ENCODE peak calls at places on chromosomes 6 and 20, in five cellular contexts. I is AG04450, P is bronchial epithelial cell, G is dorsolateral prefrontal cortex, C is psoas muscle. V is an unnamed sample.

GRCh38 chr6:3850451-3851203 is 1.5 kb downstream of the FAM50B start:
- DNase-seq in I (no peak), P (no peak), G (no peak), C (no peak), V (no peak)

GRCh38 chr6:67112120-67112519 is 1405.1 kb upstream of the EYS start:
- DNase-seq in I (no peak), P (no peak), G (no peak), C (no peak), V (no peak)

GRCh38 chr6:69584913-69585729 is 211.7 kb downstream of the LMBRD1 start:
- DNase-seq in I (no peak), P (no peak), G (peak; percentile 72), C (no peak), V (no peak)

GRCh38 chr6:158170656-158171081 is 2.5 kb downstream of the GTF2H5 start:
- DNase-seq in I (peak; percentile 63), P (peak; percentile 53), G (no peak), C (no peak), V (no peak)

GRCh38 chr20:36856691-36857635 is 19.0 kb upstream of the TLDC2 start:
- DNase-seq in I (no peak), P (no peak), G (no peak), C (no peak), V (no peak)

GRCh38 chr20:14878676-14879019 is 541.2 kb upstream of the FLRT3 start:
- DNase-seq in I (no peak), P (no peak), G (no peak), C (no peak), V (no peak)

GRCh38 chr6:76814496-76815458 is 648.5 kb downstream of the HTR1B start:
- DNase-seq in I (no peak), P (no peak), G (no peak), C (no peak), V (no peak)

GRCh38 chr6:142871910-142872331 is 73.1 kb downstream of the HIVEP2 start:
- DNase-seq in I (peak; percentile 38), P (peak; percentile 93), G (no peak), C (no peak), V (no peak)

GRCh38 chr20:371755-372542 is 8.6 kb upstream of the TRIB3 start:
- DNase-seq in I (no peak), P (peak; percentile 85), G (no peak), C (peak; percentile 85), V (no peak)

GRCh38 chr20:63491078-63491477 is 7.8 kb downstream of the EEF1A2 start:
- DNase-seq in I (no peak), P (no peak), G (no peak), C (no peak), V (no peak)

GRCh38 chr6:1436334-1437306 is 47.2 kb downstream of the FOXF2 start:
- DNase-seq in I (peak; percentile 36), P (peak; percentile 61), G (peak; percentile 45), C (no peak), V (no peak)

GRCh38 chr20:51128198-51128597 is 105.3 kb upstream of the KCNG1 start:
- DNase-seq in I (peak; percentile 77), P (peak; percentile 89), G (no peak), C (no peak), V (no peak)

DNA sequence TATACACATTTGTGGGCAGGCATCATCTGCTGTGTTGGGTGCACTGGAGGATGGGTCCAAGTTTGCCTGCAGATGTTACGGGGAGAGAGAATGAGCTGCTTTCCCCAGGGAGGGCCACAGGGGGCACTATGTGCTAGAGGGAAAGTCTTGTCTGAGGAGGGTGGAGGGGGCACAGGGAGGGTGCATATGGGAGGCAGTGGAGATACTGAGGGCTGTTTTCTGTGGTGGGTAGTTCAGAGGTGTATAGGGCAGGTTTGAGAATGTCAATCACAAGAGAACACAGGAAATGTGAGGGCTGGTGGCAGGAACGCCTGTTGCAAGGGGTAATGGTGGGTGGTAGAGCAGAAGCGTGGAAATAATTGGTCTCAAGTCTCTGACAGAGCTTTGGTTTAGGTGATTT is 7.7 kb upstream of the PTPRA start:
- DNase-seq in I (no peak), P (no peak), G (no peak), C (no peak), V (no peak)
- TF ChIP-seq CTCF in I (no peak), P (no peak), G (no peak), C (no peak), V (no peak)

DNA sequence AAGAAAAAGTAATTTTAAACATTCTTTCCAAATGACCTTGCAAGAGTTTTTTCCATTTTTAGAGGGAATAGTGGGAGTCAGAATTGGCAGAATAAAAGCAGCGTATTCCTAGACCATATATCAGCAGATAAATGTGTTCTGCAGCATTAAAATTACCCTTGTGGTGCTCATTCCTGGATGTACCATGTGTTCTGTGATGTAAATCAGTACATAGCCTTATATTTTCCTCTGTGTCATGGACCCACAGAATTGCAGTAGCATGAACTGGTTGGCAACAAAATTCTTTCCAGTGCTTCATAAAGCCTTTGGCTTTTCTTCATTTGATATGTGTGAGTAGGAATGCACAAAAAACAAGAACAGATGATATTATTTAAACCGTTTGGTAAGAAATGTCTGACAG is 32.5 kb downstream of the ANKEF1 start:
- DNase-seq in I (no peak), P (no peak), G (no peak), C (no peak), V (no peak)
- TF ChIP-seq CTCF in I (no peak), P (no peak), G (no peak), C (no peak), V (no peak)

GRCh38 chr6:45630801-45631200 is 253.1 kb upstream of the SUPT3H start:
- DNase-seq in I (no peak), P (no peak), G (no peak), C (no peak), V (no peak)
- TF ChIP-seq CTCF in I (no peak), P (no peak), G (no peak), C (no peak), V (no peak)

DNA sequence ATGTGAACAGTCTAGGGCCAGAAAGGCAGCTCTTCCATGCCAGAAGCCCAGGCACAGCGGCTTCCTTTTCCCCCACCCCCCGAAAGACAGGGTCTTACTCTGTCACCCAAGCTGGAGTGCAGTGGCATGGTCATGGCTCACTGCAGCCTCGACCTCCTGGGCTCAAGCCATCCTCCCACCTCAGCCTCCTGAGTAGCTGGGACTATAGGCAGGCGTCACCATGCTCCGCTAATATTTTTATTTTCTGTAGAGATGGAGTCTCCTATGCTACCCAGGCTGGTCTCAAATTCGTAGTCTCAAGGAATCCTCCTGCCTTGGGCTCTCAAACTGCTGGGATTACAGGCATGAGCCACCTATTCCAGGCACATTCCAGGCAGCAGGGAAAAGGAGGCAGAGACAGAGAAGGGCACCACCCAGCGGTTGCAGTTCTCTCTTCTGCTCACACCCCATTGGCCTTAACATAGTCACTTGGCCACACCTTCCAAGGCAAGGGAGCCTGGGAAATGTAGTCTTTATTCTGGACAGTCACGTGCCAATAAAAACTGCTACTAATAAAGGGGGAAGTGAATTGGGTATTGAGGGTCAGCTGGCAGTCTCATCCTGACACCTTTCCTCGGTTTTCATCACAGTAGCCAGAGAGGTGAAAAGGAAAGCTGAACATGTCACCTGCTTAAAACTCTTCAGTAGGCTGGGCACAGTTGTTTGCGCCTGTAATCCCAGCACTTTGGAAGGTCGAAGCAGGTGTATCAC is 205.9 kb downstream of the ZMYND8 start:
- DNase-seq in I (no peak), P (peak; percentile 63), G (no peak), C (peak; percentile 53), V (peak; percentile 79)
- TF ChIP-seq CTCF in I (peak; percentile 71), P (peak; percentile 76), G (peak; percentile 31), C (peak; percentile 27), V (peak; percentile 70)